ENCODE peak calls at places on chromosomes 13 and 19, in six cellular contexts. One of them, this sample, is unnamed.

GRCh38 chr13:51737609-51738008 is 66.4 kb downstream of the DHRS12 start:
- DNase-seq in mucosa of descending colon: no peak
- DNase-seq in adrenal gland: no peak
- DNase-seq in kidney epithelial cell: no peak
- DNase-seq in breast epithelium: no peak
- DNase-seq in heart left ventricle: no peak
- DNase-seq in this sample: no peak

GRCh38 chr13:104683789-104684188 is 1617.6 kb upstream of the SLC10A2 start:
- DNase-seq in mucosa of descending colon: no peak
- DNase-seq in adrenal gland: no peak
- DNase-seq in kidney epithelial cell: no peak
- DNase-seq in breast epithelium: no peak
- DNase-seq in heart left ventricle: no peak
- DNase-seq in this sample: no peak

GRCh38 chr13:25225970-25226369 is 53.9 kb upstream of the AMER2 start:
- DNase-seq in mucosa of descending colon: no peak
- DNase-seq in adrenal gland: no peak
- DNase-seq in kidney epithelial cell: no peak
- DNase-seq in breast epithelium: no peak
- DNase-seq in heart left ventricle: no peak
- DNase-seq in this sample: no peak

GRCh38 chr19:17997969-17998826 is 9.8 kb upstream of the ARRDC2 start:
- DNase-seq in mucosa of descending colon: no peak
- DNase-seq in adrenal gland: no peak
- DNase-seq in kidney epithelial cell: no peak
- DNase-seq in breast epithelium: no peak
- DNase-seq in heart left ventricle: no peak
- DNase-seq in this sample: no peak

GRCh38 chr13:52711277-52711676 is 28.3 kb downstream of the CNMD start:
- DNase-seq in mucosa of descending colon: no peak
- DNase-seq in adrenal gland: no peak
- DNase-seq in kidney epithelial cell: no peak
- DNase-seq in breast epithelium: no peak
- DNase-seq in heart left ventricle: no peak
- DNase-seq in this sample: no peak

GRCh38 chr19:35717665-35718344 is at the start of gene KMT2B:
- DNase-seq in mucosa of descending colon: no peak
- DNase-seq in adrenal gland: no peak
- DNase-seq in kidney epithelial cell: peak; percentile 77
- DNase-seq in breast epithelium: no peak
- DNase-seq in heart left ventricle: no peak
- DNase-seq in this sample: peak; percentile 66

GRCh38 chr19:31461814-31462539 is 112.7 kb upstream of the TSHZ3 start:
- DNase-seq in mucosa of descending colon: no peak
- DNase-seq in adrenal gland: no peak
- DNase-seq in kidney epithelial cell: no peak
- DNase-seq in breast epithelium: no peak
- DNase-seq in heart left ventricle: no peak
- DNase-seq in this sample: no peak

GRCh38 chr19:570315-570714 is 2.1 kb upstream of the BSG start:
- DNase-seq in mucosa of descending colon: no peak
- DNase-seq in adrenal gland: no peak
- DNase-seq in kidney epithelial cell: no peak
- DNase-seq in breast epithelium: no peak
- DNase-seq in heart left ventricle: no peak
- DNase-seq in this sample: no peak

GRCh38 chr19:39996218-39996810 is 546 bp upstream of the ZNF546 start:
- DNase-seq in mucosa of descending colon: peak; percentile 30
- DNase-seq in adrenal gland: peak; percentile 30
- DNase-seq in kidney epithelial cell: peak; percentile 25
- DNase-seq in breast epithelium: no peak
- DNase-seq in heart left ventricle: no peak
- DNase-seq in this sample: peak; percentile 14

GRCh38 chr19:12799723-12800343 is 1.8 kb downstream of the PRDX2 start:
- DNase-seq in mucosa of descending colon: no peak
- DNase-seq in adrenal gland: no peak
- DNase-seq in kidney epithelial cell: no peak
- DNase-seq in breast epithelium: no peak
- DNase-seq in heart left ventricle: no peak
- DNase-seq in this sample: no peak

GRCh38 chr19:12802267-12803106 is 618 bp downstream of the THSD8 start:
- DNase-seq in mucosa of descending colon: peak; percentile 57
- DNase-seq in adrenal gland: no peak
- DNase-seq in kidney epithelial cell: no peak
- DNase-seq in breast epithelium: no peak
- DNase-seq in heart left ventricle: no peak
- DNase-seq in this sample: no peak

GRCh38 chr19:12801466-12802266 is at the start of the genes PRDX2 and THSD8:
- DNase-seq in mucosa of descending colon: peak; percentile 88
- DNase-seq in adrenal gland: peak; percentile 83
- DNase-seq in kidney epithelial cell: no peak
- DNase-seq in breast epithelium: no peak
- DNase-seq in heart left ventricle: peak; percentile 85
- DNase-seq in this sample: no peak

GRCh38 chr19:12800873-12801465 is 631 bp downstream of the PRDX2 start:
- DNase-seq in mucosa of descending colon: peak; percentile 51
- DNase-seq in adrenal gland: peak; percentile 80
- DNase-seq in kidney epithelial cell: no peak
- DNase-seq in breast epithelium: no peak
- DNase-seq in heart left ventricle: no peak
- DNase-seq in this sample: no peak

GRCh38 chr19:12800344-12800732 is 1.3 kb downstream of the PRDX2 start:
- DNase-seq in mucosa of descending colon: no peak
- DNase-seq in adrenal gland: no peak
- DNase-seq in kidney epithelial cell: no peak
- DNase-seq in breast epithelium: no peak
- DNase-seq in heart left ventricle: no peak
- DNase-seq in this sample: no peak
- H3K4me3 ChIP-seq in mucosa of descending colon: no peak overlapping the region
- H3K4me3 ChIP-seq in adrenal gland: no peak overlapping the region
- H3K4me3 ChIP-seq in kidney epithelial cell: peak overlapping the region; percentile 82
- H3K4me3 ChIP-seq in breast epithelium: peak overlapping the region; percentile 89
- H3K4me3 ChIP-seq in heart left ventricle: no peak overlapping the region
- H3K4me3 ChIP-seq in this sample: peak overlapping the region; percentile 93

GRCh38 chr19:45691516-45692186 is at the start of gene SNRPD2:
- DNase-seq in mucosa of descending colon: peak; percentile 95
- DNase-seq in adrenal gland: peak; percentile 95
- DNase-seq in kidney epithelial cell: peak; percentile 75
- DNase-seq in breast epithelium: peak; percentile 94
- DNase-seq in heart left ventricle: peak; percentile 93
- DNase-seq in this sample: peak; percentile 64
- H3K36me3 ChIP-seq in mucosa of descending colon: peaks cover 5% of the 10 kb centered on the region
- H3K36me3 ChIP-seq in adrenal gland: no peaks in the 10 kb centered on the region
- H3K36me3 ChIP-seq in kidney epithelial cell: peaks cover 2% of the 10 kb centered on the region
- H3K36me3 ChIP-seq in breast epithelium: no peaks in the 10 kb centered on the region
- H3K36me3 ChIP-seq in heart left ventricle: peaks cover 26% of the 10 kb centered on the region
- H3K36me3 ChIP-seq in this sample: peaks cover 17% of the 10 kb centered on the region

GRCh38 chr13:59478908-59479307 is 684.8 kb downstream of the DIAPH3 start:
- DNase-seq in mucosa of descending colon: no peak
- DNase-seq in adrenal gland: no peak
- DNase-seq in kidney epithelial cell: no peak
- DNase-seq in breast epithelium: no peak
- DNase-seq in heart left ventricle: no peak
- DNase-seq in this sample: no peak

GRCh38 chr13:59476376-59476775 is 687.4 kb downstream of the DIAPH3 start:
- DNase-seq in mucosa of descending colon: no peak
- DNase-seq in adrenal gland: no peak
- DNase-seq in kidney epithelial cell: no peak
- DNase-seq in breast epithelium: no peak
- DNase-seq in heart left ventricle: no peak
- DNase-seq in this sample: no peak

GRCh38 chr13:59479629-59480028 is 684.1 kb downstream of the DIAPH3 start:
- DNase-seq in mucosa of descending colon: no peak
- DNase-seq in adrenal gland: no peak
- DNase-seq in kidney epithelial cell: no peak
- DNase-seq in breast epithelium: no peak
- DNase-seq in heart left ventricle: peak; percentile 26
- DNase-seq in this sample: no peak

GRCh38 chr13:59475911-59476310 is 687.8 kb downstream of the DIAPH3 start:
- DNase-seq in mucosa of descending colon: no peak
- DNase-seq in adrenal gland: no peak
- DNase-seq in kidney epithelial cell: no peak
- DNase-seq in breast epithelium: no peak
- DNase-seq in heart left ventricle: no peak
- DNase-seq in this sample: no peak

DNA sequence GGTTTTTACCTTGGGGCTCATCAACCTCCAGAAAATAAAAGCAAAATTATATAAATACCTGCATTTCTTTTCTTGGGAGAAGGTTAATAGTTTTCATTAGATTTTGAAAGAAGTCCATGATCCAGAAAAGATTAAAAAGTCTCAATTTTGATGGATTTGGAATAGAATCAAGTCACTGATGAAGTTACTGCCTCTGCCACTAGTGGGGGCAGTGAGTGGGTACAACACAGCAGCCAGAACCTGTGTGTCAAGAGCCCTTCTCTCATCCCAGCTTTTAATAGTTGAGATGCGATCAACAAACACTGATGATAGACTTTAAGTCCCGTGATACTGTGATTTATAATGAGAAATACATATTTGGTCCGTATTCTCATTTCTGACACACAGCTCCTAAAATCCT is 686.7 kb downstream of the DIAPH3 start:
- DNase-seq in mucosa of descending colon: no peak
- DNase-seq in adrenal gland: no peak
- DNase-seq in kidney epithelial cell: no peak
- DNase-seq in breast epithelium: no peak
- DNase-seq in heart left ventricle: no peak
- DNase-seq in this sample: no peak
- TF ChIP-seq CTCF in mucosa of descending colon: no peak
- TF ChIP-seq CTCF in adrenal gland: no peak
- TF ChIP-seq CTCF in kidney epithelial cell: peak; percentile 43
- TF ChIP-seq CTCF in breast epithelium: no peak
- TF ChIP-seq CTCF in heart left ventricle: peak; percentile 38
- TF ChIP-seq CTCF in this sample: peak; percentile 15

GRCh38 chr19:5218963-5219530 is 121.6 kb downstream of the PTPRS start:
- DNase-seq in mucosa of descending colon: no peak
- DNase-seq in adrenal gland: no peak
- DNase-seq in kidney epithelial cell: no peak
- DNase-seq in breast epithelium: no peak
- DNase-seq in heart left ventricle: no peak
- DNase-seq in this sample: no peak
- H3K4me3 ChIP-seq in mucosa of descending colon: no peak overlapping the region
- H3K4me3 ChIP-seq in adrenal gland: no peak overlapping the region
- H3K4me3 ChIP-seq in kidney epithelial cell: no peak overlapping the region
- H3K4me3 ChIP-seq in breast epithelium: no peak overlapping the region
- H3K4me3 ChIP-seq in heart left ventricle: no peak overlapping the region
- H3K4me3 ChIP-seq in this sample: no peak overlapping the region